ENCODE peak calls at places on chromosomes 1 and 21, in five cellular contexts. A is CD8-positive, alpha-beta memory T cell; B is adrenal gland; X is psoas muscle; C is stomach. Q is an unnamed sample. For H3K9me3 and H3K4me1, the result is how much of the 10 kb centered on the place peaks cover.

GRCh38 chr1:6343506-6344405 is 49.8 kb downstream of the ACOT7 start:
- DNase-seq in A (peak), B (peak), X (peak), C (peak), Q (peak)

GRCh38 chr1:10634075-10634427 is 159.3 kb downstream of the PEX14 start:
- DNase-seq in A (no peak), B (no peak), X (no peak), C (no peak), Q (no peak)

GRCh38 chr1:41804176-41804575 is 114.5 kb downstream of the HIVEP3 start:
- DNase-seq in A (peak), B (no peak), X (no peak), C (no peak), Q (no peak)

GRCh38 chr1:87252406-87252805 is 76.3 kb upstream of the LMO4 start:
- DNase-seq in A (no peak), B (no peak), X (no peak), C (no peak), Q (no peak)

GRCh38 chr21:30234643-30235042 is 18.7 kb upstream of the CLDN8 start:
- DNase-seq in A (no peak), B (no peak), X (no peak), C (no peak), Q (no peak)

GRCh38 chr1:109901508-109902145 is 9.0 kb upstream of the CSF1 start:
- DNase-seq in A (no peak), B (peak), X (no peak), C (peak), Q (peak)

GRCh38 chr21:35316933-35317332 is 267.8 kb upstream of the RUNX1 start:
- DNase-seq in A (no peak), B (peak), X (no peak), C (no peak), Q (no peak)

GRCh38 chr1:62050165-62050564 is 144.5 kb upstream of the L1TD1 start:
- DNase-seq in A (no peak), B (no peak), X (no peak), C (no peak), Q (no peak)

GRCh38 chr1:213986020-213986924 is 1.5 kb upstream of the PROX1 start:
- DNase-seq in A (no peak), B (no peak), X (no peak), C (no peak), Q (no peak)

GRCh38 chr1:6582370-6582769 is 2.6 kb downstream of the ZBTB48 start:
- DNase-seq in A (no peak), B (no peak), X (no peak), C (peak), Q (no peak)

GRCh38 chr1:172383541-172383940 is 36.9 kb upstream of the C1orf105 start:
- DNase-seq in A (no peak), B (no peak), X (no peak), C (no peak), Q (no peak)

GRCh38 chr1:53899206-53899628 is 5.2 kb downstream of the DIO1 start:
- DNase-seq in A (no peak), B (peak), X (peak), C (peak), Q (no peak)

GRCh38 chr1:54498383-54499096 is 49.5 kb upstream of the ACOT11 start:
- DNase-seq in A (no peak), B (no peak), X (no peak), C (no peak), Q (no peak)

GRCh38 chr1:201790261-201790660 is 38.7 kb upstream of the IPO9 start:
- DNase-seq in A (no peak), B (no peak), X (no peak), C (no peak), Q (no peak)

GRCh38 chr1:155226188-155226909 is 17.9 kb downstream of the MTX1 start:
- DNase-seq in A (peak), B (peak), X (peak), C (peak), Q (peak)

GRCh38 chr1:42259739-42260064 is 75.3 kb downstream of the FOXJ3 start:
- DNase-seq in A (no peak), B (no peak), X (no peak), C (no peak), Q (no peak)

GRCh38 chr1:42816600-42817439 is at the start of the genes ERMAP and SVBP:
- DNase-seq in A (peak), B (peak), X (peak), C (peak), Q (peak)

GRCh38 chr1:115536279-115536816 is 105.4 kb upstream of the VANGL1 start:
- DNase-seq in A (no peak), B (no peak), X (no peak), C (no peak), Q (no peak)

GRCh38 chr1:241560511-241561187 is 28.5 kb downstream of the KMO start:
- DNase-seq in A (no peak), B (no peak), X (no peak), C (no peak), Q (no peak)

GRCh38 chr1:230171337-230172015 is 104.4 kb downstream of the GALNT2 start:
- DNase-seq in A (no peak), B (no peak), X (no peak), C (peak), Q (no peak)

GRCh38 chr1:20076695-20077461 is 6.9 kb downstream of the PLA2G5 start:
- DNase-seq in A (no peak), B (no peak), X (no peak), C (no peak), Q (no peak)

GRCh38 chr1:1344672-1345361 is 4.4 kb downstream of the DVL1 start:
- DNase-seq in A (no peak), B (peak), X (peak), C (peak), Q (no peak)

GRCh38 chr1:199170711-199171110 is 531.9 kb downstream of the PTPRC start:
- DNase-seq in A (no peak), B (no peak), X (no peak), C (no peak), Q (no peak)

GRCh38 chr1:46643368-46643775 is 24.8 kb downstream of the ATPAF1 start:
- DNase-seq in A (no peak), B (peak), X (no peak), C (no peak), Q (no peak)

GRCh38 chr21:45146801-45147200 is 72.4 kb downstream of the ADARB1 start:
- DNase-seq in A (no peak), B (no peak), X (no peak), C (no peak), Q (no peak)

GRCh38 chr1:62436039-62436465 is 797 bp upstream of the USP1 start:
- DNase-seq in A (peak), B (peak), X (peak), C (peak), Q (peak)

GRCh38 chr1:151238467-151238739 is 16.1 kb upstream of the PSMD4 start:
- DNase-seq in A (no peak), B (no peak), X (no peak), C (no peak), Q (no peak)

GRCh38 chr1:156336242-156336641 is 1.9 kb downstream of the CCT3 start:
- DNase-seq in A (no peak), B (no peak), X (no peak), C (no peak), Q (no peak)

GRCh38 chr1:9438431-9439073 is 100.7 kb upstream of the SLC25A33 start:
- DNase-seq in A (no peak), B (no peak), X (peak), C (peak), Q (peak)

GRCh38 chr1:9439074-9439761 is 100.0 kb upstream of the SLC25A33 start:
- DNase-seq in A (no peak), B (no peak), X (peak), C (peak), Q (no peak)

GRCh38 chr1:9436258-9436657 is 103.0 kb upstream of the SLC25A33 start:
- DNase-seq in A (no peak), B (no peak), X (no peak), C (no peak), Q (no peak)

GRCh38 chr1:9435854-9436253 is 103.4 kb upstream of the SLC25A33 start:
- DNase-seq in A (no peak), B (no peak), X (no peak), C (no peak), Q (no peak)

GRCh38 chr1:9437931-9438330 is 101.3 kb upstream of the SLC25A33 start:
- DNase-seq in A (no peak), B (no peak), X (peak), C (no peak), Q (no peak)
- H3K27ac ChIP-seq in A (no peak), B (no peak), X (peak), C (peak), Q (peak)

DNA sequence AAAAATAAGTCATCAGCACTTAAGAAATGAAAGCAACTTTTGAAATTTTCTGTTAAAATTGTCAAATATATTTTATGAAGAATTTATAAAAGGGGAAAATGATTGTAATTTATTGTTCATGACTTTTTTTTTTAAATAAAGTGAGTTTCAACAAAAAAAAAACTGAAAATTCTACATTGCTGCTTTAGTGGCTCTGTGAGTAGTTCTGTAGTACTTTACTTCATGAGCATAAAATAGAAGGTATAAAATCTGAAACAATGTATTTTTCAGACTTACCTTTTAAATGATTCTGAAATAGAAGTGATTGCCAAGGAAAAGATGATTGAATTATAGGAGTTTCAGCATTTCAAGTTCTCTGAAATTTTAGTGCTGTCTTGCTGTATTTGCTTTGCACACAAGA is 13.8 kb downstream of the PDIK1L start:
- DNase-seq in A (no peak), B (no peak), X (no peak), C (no peak), Q (no peak)
- H3K9me3 ChIP-seq in A (under half), B (under half), X (under half), C (under half), Q (under half)

DNA sequence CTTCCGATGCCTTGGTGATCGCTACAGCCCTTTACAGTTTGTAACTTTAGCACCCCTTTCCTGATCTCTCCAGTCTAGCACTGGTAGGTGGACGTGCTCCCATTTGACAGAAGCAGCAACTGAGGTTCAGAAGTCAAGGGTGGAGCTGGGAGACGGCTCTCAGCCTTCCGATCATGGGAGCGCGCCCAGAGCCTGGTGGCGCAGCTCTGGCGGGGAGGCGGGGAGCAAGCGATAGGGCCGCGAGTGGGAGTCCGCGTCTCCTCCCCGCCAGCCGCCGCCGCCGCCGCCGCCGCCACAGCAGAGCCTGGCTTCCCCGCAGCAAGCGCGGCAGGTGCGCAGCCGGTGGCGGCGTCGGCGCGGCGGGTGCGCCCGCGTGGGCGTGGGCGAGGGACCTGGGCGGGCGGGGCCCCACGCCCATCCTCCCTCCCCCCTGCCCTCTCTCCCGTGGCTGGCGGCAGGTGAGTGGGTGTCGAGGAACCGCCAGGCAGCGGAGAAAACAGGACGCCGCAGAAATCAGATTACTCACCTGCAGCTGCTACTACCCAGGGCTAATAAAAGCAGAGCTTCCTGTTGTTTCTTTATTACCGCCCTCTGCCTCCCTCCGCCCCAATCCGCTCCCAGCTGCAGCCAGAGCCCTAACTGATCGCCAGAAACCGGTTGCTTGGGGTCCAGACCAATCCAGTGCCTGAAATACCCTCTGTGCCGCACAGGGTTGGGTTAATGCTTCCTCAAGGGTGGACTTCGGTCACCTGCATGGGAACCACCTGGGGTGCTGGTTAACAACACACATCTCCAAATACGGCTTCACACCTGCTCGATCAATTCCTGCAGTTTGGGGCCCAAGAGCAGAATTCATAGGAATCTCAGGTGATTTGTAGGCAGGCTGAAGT is 60.2 kb upstream of the ID3 start:
- DNase-seq in A (peak), B (no peak), X (peak), C (peak), Q (peak)
- H3K4me1 ChIP-seq in A (half or more), B (under half), X (under half), C (under half), Q (under half)

DNA sequence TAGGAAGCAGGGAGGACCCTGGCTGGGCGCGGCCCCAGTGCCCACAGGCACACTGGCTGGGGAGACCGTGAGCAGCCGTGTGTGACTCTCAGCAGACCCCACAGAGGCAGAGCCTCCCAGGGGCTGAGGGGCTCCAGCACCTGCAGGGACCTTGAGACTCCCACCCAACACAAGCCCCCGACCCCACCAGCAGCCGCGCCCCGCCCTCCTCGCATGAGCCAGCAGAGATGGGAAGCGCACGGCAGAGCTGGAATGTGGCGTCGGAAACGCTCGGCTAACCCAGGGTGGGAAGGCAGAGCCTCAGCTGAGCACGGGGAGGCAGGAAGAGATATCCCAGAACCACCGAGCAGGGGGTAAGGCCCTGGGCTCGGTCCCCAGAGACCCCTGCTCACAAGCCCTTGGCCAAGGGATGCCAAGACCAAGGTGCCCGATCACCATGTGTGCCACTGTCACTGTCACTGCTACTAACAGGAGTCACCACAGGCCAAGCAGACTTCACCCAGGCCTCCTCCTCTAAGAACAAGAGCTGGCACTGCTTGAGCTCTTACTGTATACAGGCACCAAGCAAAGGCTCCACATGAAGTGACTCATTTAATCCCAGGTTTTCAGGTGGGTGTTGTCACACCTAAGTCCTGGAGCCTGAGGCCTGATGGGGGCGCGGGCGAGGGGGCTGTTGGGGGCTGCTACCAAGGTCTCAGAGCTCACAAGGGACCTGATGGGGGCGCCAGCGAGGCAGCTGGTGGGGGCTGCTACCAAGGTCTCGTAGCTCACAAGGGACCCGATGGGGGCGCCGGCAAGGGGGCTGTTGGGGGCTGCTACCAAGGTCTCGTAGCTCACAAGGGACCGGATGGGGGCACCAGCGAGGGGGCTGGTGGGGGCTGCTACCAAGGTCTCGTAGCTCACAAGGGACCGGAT is 20.1 kb downstream of the MEGF6 start:
- DNase-seq in A (no peak), B (no peak), X (no peak), C (no peak), Q (no peak)
- H3K27ac ChIP-seq in A (no peak), B (no peak), X (no peak), C (no peak), Q (peak)

Q was measured in upper lobe of right lung.